ENCODE peak calls at places on chromosomes 3 and 15, in six cellular contexts. One of them, this sample, is unnamed.
A peak's percentile ranks its signal among the peaks of the same experiment; 100 is the strongest.

GRCh38 chr3:157500232-157500631 is 3.0 kb downstream of the VEPH1 start:
- DNase-seq in globus pallidus: no peak
- DNase-seq in right lobe of liver: no peak
- DNase-seq in BE2C: no peak
- DNase-seq in SW 1271: no peak
- DNase-seq in PC-9: peak; percentile 67
- DNase-seq in this sample: no peak

GRCh38 chr3:104873331-104873730 is 493.4 kb upstream of the ALCAM start:
- DNase-seq in SW 1271: no peak
- DNase-seq in BE2C: peak; percentile 6
- DNase-seq in right lobe of liver: no peak
- DNase-seq in PC-9: no peak
- DNase-seq in globus pallidus: no peak
- DNase-seq in this sample: no peak

GRCh38 chr15:69114231-69114937 is 46.1 kb upstream of the GLCE start:
- DNase-seq in globus pallidus: no peak
- DNase-seq in SW 1271: no peak
- DNase-seq in BE2C: peak; percentile 69
- DNase-seq in right lobe of liver: no peak
- DNase-seq in PC-9: peak; percentile 62
- DNase-seq in this sample: no peak

GRCh38 chr3:128178782-128179473 is 25.6 kb downstream of the EEFSEC start:
- DNase-seq in BE2C: no peak
- DNase-seq in SW 1271: no peak
- DNase-seq in right lobe of liver: no peak
- DNase-seq in globus pallidus: no peak
- DNase-seq in PC-9: no peak
- DNase-seq in this sample: no peak

GRCh38 chr3:27133062-27133461 is 236.1 kb downstream of the NEK10 start:
- DNase-seq in PC-9: no peak
- DNase-seq in BE2C: no peak
- DNase-seq in SW 1271: no peak
- DNase-seq in right lobe of liver: no peak
- DNase-seq in globus pallidus: no peak
- DNase-seq in this sample: no peak

GRCh38 chr15:101424984-101425383 is 64.5 kb downstream of the PCSK6 start:
- DNase-seq in PC-9: no peak
- DNase-seq in right lobe of liver: no peak
- DNase-seq in BE2C: no peak
- DNase-seq in globus pallidus: no peak
- DNase-seq in SW 1271: no peak
- DNase-seq in this sample: no peak

GRCh38 chr15:51162865-51163762 is 68.4 kb upstream of the TNFAIP8L3 start:
- DNase-seq in SW 1271: peak; percentile 27
- DNase-seq in right lobe of liver: peak; percentile 67
- DNase-seq in globus pallidus: peak; percentile 88
- DNase-seq in BE2C: peak; percentile 80
- DNase-seq in PC-9: no peak
- DNase-seq in this sample: peak; percentile 22

GRCh38 chr3:152399374-152399773 is 130.6 kb downstream of the MBNL1 start:
- DNase-seq in SW 1271: peak; percentile 10
- DNase-seq in globus pallidus: no peak
- DNase-seq in right lobe of liver: no peak
- DNase-seq in PC-9: peak; percentile 44
- DNase-seq in BE2C: no peak
- DNase-seq in this sample: no peak

GRCh38 chr3:50652709-50653108 is 22.0 kb upstream of the DOCK3 start:
- DNase-seq in PC-9: no peak
- DNase-seq in BE2C: peak; percentile 26
- DNase-seq in SW 1271: peak; percentile 12
- DNase-seq in globus pallidus: no peak
- DNase-seq in right lobe of liver: no peak
- DNase-seq in this sample: peak; percentile 38